ENCODE peak calls at places on chromosomes 7 and 10, in six cellular contexts. Q is choroid plexus epithelial cell, F is cardiac muscle cell, I is pancreas, G is AG04450, B is fibroblast of lung. A is an unnamed sample.

GRCh38 chr10:132406750-132407149 is 9.8 kb downstream of the PWWP2B start:
- DNase-seq in Q (no peak), F (no peak), I (no peak), G (no peak), B (no peak), A (no peak)

GRCh38 chr10:77160679-77161078 is 476.9 kb downstream of the KCNMA1 start:
- DNase-seq in Q (peak; percentile 62), F (no peak), I (no peak), G (peak; percentile 76), B (peak; percentile 98), A (no peak)

GRCh38 chr10:43942096-43942885 is 293.6 kb upstream of the ZNF32 start:
- DNase-seq in Q (no peak), F (peak; percentile 9), I (no peak), G (no peak), B (no peak), A (no peak)

GRCh38 chr7:46152671-46153070 is 231.6 kb upstream of the IGFBP3 start:
- DNase-seq in Q (no peak), F (no peak), I (no peak), G (no peak), B (no peak), A (no peak)

GRCh38 chr7:826230-826905 is 5.9 kb upstream of the SUN1 start:
- DNase-seq in Q (no peak), F (no peak), I (no peak), G (no peak), B (no peak), A (no peak)

GRCh38 chr10:102344067-102344466 is 51.4 kb upstream of the NFKB2 start:
- DNase-seq in Q (peak; percentile 41), F (no peak), I (no peak), G (no peak), B (peak; percentile 79), A (no peak)

GRCh38 chr7:50342616-50343114 is 38.1 kb downstream of the IKZF1 start:
- DNase-seq in Q (peak; percentile 70), F (no peak), I (no peak), G (no peak), B (no peak), A (peak; percentile 62)

GRCh38 chr10:91788527-91788926 is 9.7 kb upstream of the TNKS2 start:
- DNase-seq in Q (no peak), F (no peak), I (no peak), G (no peak), B (no peak), A (no peak)

GRCh38 chr7:136530831-136531230 is 337.6 kb upstream of the CHRM2 start:
- DNase-seq in Q (no peak), F (no peak), I (no peak), G (no peak), B (no peak), A (no peak)

GRCh38 chr7:19145429-19146201 is 394 bp upstream of the FERD3L start:
- DNase-seq in Q (no peak), F (peak; percentile 23), I (no peak), G (no peak), B (no peak), A (no peak)

GRCh38 chr10:74227697-74228424 is 76.8 kb downstream of the ADK start:
- DNase-seq in Q (peak; percentile 85), F (no peak), I (no peak), G (no peak), B (peak; percentile 59), A (no peak)

GRCh38 chr7:77245015-77245755 is 45.6 kb upstream of the FGL2 start:
- DNase-seq in Q (no peak), F (peak; percentile 34), I (no peak), G (no peak), B (no peak), A (no peak)

GRCh38 chr7:132919776-132920175 is 162.1 kb downstream of the CHCHD3 start:
- DNase-seq in Q (no peak), F (no peak), I (no peak), G (no peak), B (no peak), A (no peak)

GRCh38 chr10:88243202-88243744 is 339.8 kb downstream of the RNLS start:
- DNase-seq in Q (no peak), F (no peak), I (no peak), G (no peak), B (no peak), A (no peak)

GRCh38 chr10:106440767-106441166 is 723.7 kb downstream of the SORCS1 start:
- DNase-seq in Q (no peak), F (no peak), I (no peak), G (no peak), B (no peak), A (no peak)

GRCh38 chr10:102752266-102752930 is 8.7 kb downstream of the WBP1L start:
- DNase-seq in Q (peak; percentile 67), F (no peak), I (no peak), G (no peak), B (peak; percentile 96), A (peak; percentile 13)

GRCh38 chr7:74612015-74612829 is 45.3 kb upstream of the GTF2I start:
- DNase-seq in Q (peak; percentile 59), F (peak; percentile 30), I (no peak), G (no peak), B (peak; percentile 59), A (no peak)

GRCh38 chr7:157077986-157078644 is 60.6 kb upstream of the UBE3C start:
- DNase-seq in Q (peak; percentile 13), F (peak; percentile 22), I (no peak), G (no peak), B (peak; percentile 7), A (no peak)
- H3K4me3 ChIP-seq in Q (peak overlapping the region; percentile 49), F (no peak overlapping the region), I (no peak overlapping the region), G (peak overlapping the region; percentile 25), B (no peak overlapping the region), A (no peak overlapping the region)

GRCh38 chr7:28547115-28547514 is 134.8 kb downstream of the CREB5 start:
- DNase-seq in Q (no peak), F (no peak), I (no peak), G (no peak), B (no peak), A (no peak)
- H3K4me3 ChIP-seq in Q (no peak overlapping the region), F (no peak overlapping the region), I (no peak overlapping the region), G (no peak overlapping the region), B (no peak overlapping the region), A (no peak overlapping the region)

GRCh38 chr10:1633783-1634182 is 103.5 kb downstream of the ADARB2 start:
- DNase-seq in Q (no peak), F (no peak), I (no peak), G (no peak), B (no peak), A (no peak)

GRCh38 chr10:1634239-1634638 is 103.1 kb downstream of the ADARB2 start:
- DNase-seq in Q (no peak), F (no peak), I (no peak), G (no peak), B (no peak), A (no peak)

GRCh38 chr10:1632596-1632995 is 104.7 kb downstream of the ADARB2 start:
- DNase-seq in Q (no peak), F (no peak), I (no peak), G (no peak), B (no peak), A (no peak)

GRCh38 chr10:1631282-1631681 is 106.0 kb downstream of the ADARB2 start:
- DNase-seq in Q (no peak), F (no peak), I (no peak), G (no peak), B (no peak), A (no peak)

DNA sequence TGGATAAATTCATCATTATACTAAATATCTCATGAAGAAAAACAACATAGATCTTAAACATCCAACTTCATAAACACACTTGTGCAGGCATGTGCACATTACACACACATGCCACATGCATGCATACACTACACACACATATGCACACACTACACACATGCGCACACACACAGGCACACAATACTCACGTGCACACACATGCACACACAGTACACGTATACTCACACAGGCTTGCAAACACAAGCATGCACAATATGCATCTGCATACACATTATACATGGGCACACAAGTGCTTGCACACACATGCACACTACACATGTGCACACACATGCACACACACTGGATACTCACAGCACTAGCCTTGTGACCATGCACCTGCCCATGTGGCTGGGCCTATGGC is 105.2 kb downstream of the ADARB2 start:
- DNase-seq in Q (no peak), F (no peak), I (no peak), G (no peak), B (no peak), A (no peak)
- H3K4me3 ChIP-seq in Q (no peak overlapping the region), F (no peak overlapping the region), I (no peak overlapping the region), G (no peak overlapping the region), B (no peak overlapping the region), A (no peak overlapping the region)

DNA sequence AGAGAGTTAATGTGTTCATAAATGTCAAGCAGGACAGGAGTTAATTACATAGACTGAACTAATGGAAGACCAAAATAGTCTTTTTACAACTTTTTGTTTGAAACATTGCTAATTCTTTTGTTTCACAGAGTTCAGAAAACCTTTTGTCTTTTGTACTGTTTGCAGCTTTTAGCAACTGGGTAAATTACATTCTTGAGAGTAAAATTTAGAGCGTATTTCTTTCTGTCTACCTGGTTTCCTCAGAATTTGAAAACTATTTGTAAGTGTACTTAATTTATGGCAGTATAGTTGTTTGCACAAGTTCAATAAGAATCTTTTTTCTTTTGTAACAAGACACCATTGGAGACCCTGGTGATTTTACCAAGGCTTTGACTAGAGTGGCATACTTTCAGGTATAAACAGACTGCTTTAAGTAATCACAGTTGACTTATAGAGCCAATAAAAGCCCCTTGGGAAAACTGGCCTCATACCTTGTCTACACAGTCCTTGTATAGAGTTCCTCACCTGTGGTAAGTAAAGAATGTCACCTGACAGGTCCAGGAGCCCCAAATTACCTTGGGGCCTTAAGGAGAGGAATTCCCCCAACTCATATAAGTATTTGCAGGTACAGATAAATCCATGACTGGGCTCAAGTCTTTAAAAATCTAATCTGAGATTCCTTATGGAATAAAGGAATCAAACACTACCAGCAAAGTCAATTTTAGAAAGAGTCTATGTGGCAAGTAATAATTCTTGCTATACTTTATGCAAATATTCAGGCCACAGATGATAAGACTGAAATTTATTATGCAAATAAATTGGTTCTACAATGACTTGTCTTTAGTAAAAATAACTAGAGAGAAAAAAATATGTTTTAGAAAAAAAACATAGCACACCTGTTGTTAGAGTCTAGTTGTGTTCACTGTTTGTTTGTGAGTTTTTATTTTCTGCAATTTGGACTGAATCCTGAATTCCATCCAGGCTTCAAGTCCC is 23.6 kb upstream of the CREB3L2 start:
- DNase-seq in Q (no peak), F (no peak), I (no peak), G (no peak), B (no peak), A (no peak)
- H3K4me3 ChIP-seq in Q (no peak overlapping the region), F (no peak overlapping the region), I (no peak overlapping the region), G (no peak overlapping the region), B (no peak overlapping the region), A (no peak overlapping the region)

DNA sequence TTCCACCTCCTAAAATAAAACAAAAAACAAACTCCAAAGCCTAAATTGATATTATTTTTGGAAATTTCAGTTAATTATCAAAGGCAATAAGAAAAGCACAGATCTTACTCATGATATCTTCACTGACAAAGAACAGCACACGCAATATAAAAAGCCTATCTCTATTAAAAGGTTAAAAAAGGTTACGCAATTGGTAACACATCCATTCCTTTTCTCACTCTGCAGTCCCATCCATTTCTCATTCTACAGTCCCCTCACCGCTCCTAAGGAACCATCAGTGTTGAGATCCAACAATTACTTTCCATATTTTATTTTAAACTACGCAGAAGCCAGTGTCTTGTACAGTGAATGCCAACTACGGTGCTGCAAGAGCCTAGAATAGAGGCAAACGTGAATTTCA is 1.3 kb downstream of the SEC61G start:
- DNase-seq in Q (no peak), F (no peak), I (no peak), G (no peak), B (no peak), A (no peak)
- H3K4me3 ChIP-seq in Q (peak overlapping the region; percentile 91), F (peak overlapping the region; percentile 55), I (peak overlapping the region; percentile 83), G (peak overlapping the region; percentile 93), B (peak overlapping the region; percentile 94), A (peak overlapping the region; percentile 97)

GRCh38 chr7:31052504-31052840 is 364 bp downstream of the ADCYAP1R1 start:
- DNase-seq in Q (no peak), F (no peak), I (no peak), G (no peak), B (no peak), A (no peak)
- H3K4me3 ChIP-seq in Q (no peak overlapping the region), F (peak overlapping the region; percentile 43), I (no peak overlapping the region), G (no peak overlapping the region), B (no peak overlapping the region), A (no peak overlapping the region)

GRCh38 chr10:95415631-95416031 is 124.8 kb upstream of the PDLIM1 start:
- DNase-seq in Q (no peak), F (no peak), I (no peak), G (no peak), B (no peak), A (no peak)
- H3K4me3 ChIP-seq in Q (no peak overlapping the region), F (no peak overlapping the region), I (no peak overlapping the region), G (no peak overlapping the region), B (no peak overlapping the region), A (no peak overlapping the region)